ENCODE peak calls at places on chromosomes 12 and 14, in six cellular contexts. K is adrenal gland, B is GM19239, A is GM12891, J is lung, X is neuronal stem cell. L is an unnamed sample.

GRCh38 chr14:102882233-102882906 is 40.1 kb upstream of the AMN start:
- DNase-seq in B (no peak), A (no peak), K (no peak), X (no peak), J (no peak), L (no peak)

GRCh38 chr14:21092147-21093011 is 6.1 kb downstream of the ZNF219 start:
- DNase-seq in B (peak; percentile 99), A (peak; percentile 97), J (peak; percentile 89), K (peak; percentile 90), X (peak; percentile 79), L (peak; percentile 76)

GRCh38 chr14:72962829-72963312 is 36.6 kb downstream of the DCAF4 start:
- DNase-seq in K (peak; percentile 61), A (no peak), X (peak; percentile 11), J (no peak), B (no peak), L (no peak)

GRCh38 chr14:60777856-60778578 is 43.5 kb downstream of the MNAT1 start:
- DNase-seq in X (no peak), A (no peak), K (peak; percentile 23), B (no peak), J (no peak), L (no peak)

GRCh38 chr14:103693514-103693913 is 21.7 kb downstream of the XRCC3 start:
- DNase-seq in J (peak; percentile 81), K (no peak), B (no peak), A (no peak), X (no peak), L (no peak)

GRCh38 chr12:120639771-120640721 is at the start of gene CABP1:
- DNase-seq in K (no peak), J (no peak), B (peak; percentile 79), A (peak; percentile 84), X (peak; percentile 54), L (peak; percentile 63)

GRCh38 chr12:8156845-8157244 is at the start of gene ZNF705A:
- DNase-seq in J (no peak), B (no peak), K (no peak), A (no peak), X (no peak), L (no peak)

GRCh38 chr12:69196302-69197288 is 42.8 kb upstream of the CPSF6 start:
- DNase-seq in J (no peak), A (no peak), K (peak; percentile 27), B (no peak), X (no peak), L (no peak)

GRCh38 chr12:68482660-68483059 is 128.0 kb upstream of the RAP1B start:
- DNase-seq in X (no peak), A (no peak), B (no peak), J (no peak), K (no peak), L (no peak)

GRCh38 chr12:6367065-6367968 is 8.0 kb downstream of the SCNN1A start:
- DNase-seq in X (no peak), B (peak; percentile 80), A (peak; percentile 69), J (no peak), K (peak; percentile 51), L (no peak)

GRCh38 chr12:122527478-122527944 is 462 bp downstream of the KNTC1 start:
- DNase-seq in X (no peak), B (no peak), A (no peak), J (peak; percentile 30), K (no peak), L (no peak)

GRCh38 chr12:76312314-76312713 is 35.9 kb downstream of the BBS10 start:
- DNase-seq in J (no peak), X (no peak), A (no peak), K (peak; percentile 10), B (no peak), L (no peak)

GRCh38 chr14:43166163-43166562 is 1340.9 kb downstream of the FSCB start:
- DNase-seq in A (no peak), X (no peak), B (no peak), J (no peak), K (no peak), L (no peak)

GRCh38 chr14:21557084-21557901 is 22.6 kb downstream of the OR10G3 start:
- DNase-seq in X (peak; percentile 100), B (peak; percentile 33), J (peak; percentile 86), K (peak; percentile 89), A (peak; percentile 31), L (peak; percentile 77)

GRCh38 chr14:32366256-32366655 is 37.2 kb downstream of the AKAP6 start:
- DNase-seq in X (no peak), K (no peak), B (no peak), J (no peak), A (no peak), L (no peak)

GRCh38 chr12:89210277-89210676 is 142.0 kb downstream of the DUSP6 start:
- DNase-seq in K (no peak), B (no peak), A (no peak), X (peak; percentile 15), J (no peak), L (no peak)

GRCh38 chr14:54702014-54702491 is 135.1 kb downstream of the SAMD4A start:
- DNase-seq in K (no peak), B (no peak), J (no peak), X (no peak), A (no peak), L (no peak)

GRCh38 chr12:8771072-8771471 is 51.3 kb upstream of the A2ML1 start:
- DNase-seq in X (no peak), A (no peak), B (no peak), K (no peak), J (no peak), L (no peak)

GRCh38 chr14:104897286-104898194 is 27.1 kb upstream of the PLD4 start:
- DNase-seq in X (no peak), A (no peak), J (no peak), K (no peak), B (no peak), L (no peak)

GRCh38 chr14:104436047-104436531 is 143.5 kb upstream of the C14orf180 start:
- DNase-seq in B (peak; percentile 46), A (no peak), X (no peak), K (peak; percentile 73), J (peak; percentile 38), L (no peak)

GRCh38 chr14:75013290-75013689 is 10.6 kb downstream of the EIF2B2 start:
- DNase-seq in J (no peak), K (peak; percentile 75), B (no peak), X (no peak), A (no peak), L (no peak)

GRCh38 chr12:21690704-21691368 is 33.2 kb upstream of the LDHB start:
- DNase-seq in K (no peak), J (no peak), A (no peak), B (no peak), X (no peak), L (no peak)

GRCh38 chr12:72535591-72535990 is 263.4 kb downstream of the TRHDE start:
- DNase-seq in K (no peak), A (no peak), B (no peak), X (no peak), J (no peak), L (no peak)

GRCh38 chr12:117832459-117833457 is 136.0 kb downstream of the KSR2 start:
- DNase-seq in X (no peak), K (no peak), J (no peak), B (no peak), A (no peak), L (no peak)

GRCh38 chr14:36773558-36773957 is 111.9 kb downstream of the PAX9 start:
- DNase-seq in B (no peak), X (no peak), A (no peak), K (no peak), J (no peak), L (no peak)

GRCh38 chr12:110921262-110921661 is 883 bp upstream of the MYL2 start:
- DNase-seq in A (no peak), B (no peak), J (no peak), X (no peak), K (no peak), L (no peak)